ENCODE peak calls at places on chromosomes 1 and 21, in eight cellular contexts. O is transverse colon, W is tibial nerve, C is endothelial cell of umbilical vein, L is uterus, Q is IMR-90, M is sigmoid colon, R is suprapubic skin. G is an unnamed sample.

GRCh38 chr1:109048335-109048734 is 6.4 kb upstream of the WDR47 start:
- DNase-seq in W (no peak), R (no peak), O (no peak), M (no peak), Q (no peak), L (no peak), C (no peak), G (no peak)

GRCh38 chr1:11920239-11920903 is 5.9 kb downstream of the KIAA2013 start:
- DNase-seq in O (no peak), R (no peak), L (no peak), C (no peak), M (no peak), Q (no peak), W (no peak), G (no peak)

GRCh38 chr1:244450597-244451538 is 841 bp downstream of the ADSS2 start:
- DNase-seq in L (peak), R (peak), M (peak), C (peak), Q (peak), W (peak), O (peak), G (peak)

GRCh38 chr1:22364764-22365163 is 86.9 kb upstream of the ZBTB40 start:
- DNase-seq in L (no peak), O (no peak), M (no peak), W (no peak), Q (no peak), C (no peak), R (no peak), G (no peak)

GRCh38 chr1:3736708-3737107 is 15.5 kb upstream of the CCDC27 start:
- DNase-seq in M (no peak), Q (no peak), C (no peak), R (no peak), O (no peak), W (no peak), L (no peak), G (no peak)

GRCh38 chr1:175000697-175001187 is 995 bp downstream of the CACYBP start:
- DNase-seq in O (no peak), Q (no peak), C (peak), R (no peak), M (no peak), W (no peak), L (no peak), G (no peak)

GRCh38 chr1:17509320-17509719 is 30.2 kb upstream of the ARHGEF10L start:
- DNase-seq in C (no peak), W (no peak), Q (no peak), L (no peak), O (no peak), M (no peak), R (no peak), G (no peak)

GRCh38 chr1:21904475-21904724 is 32.7 kb downstream of the HSPG2 start:
- DNase-seq in Q (no peak), O (peak), M (no peak), W (no peak), R (no peak), C (no peak), L (no peak), G (no peak)

GRCh38 chr1:61055110-61055614 is 27.2 kb upstream of the NFIA start:
- DNase-seq in W (peak), L (no peak), O (no peak), M (peak), Q (peak), R (no peak), C (peak), G (no peak)

GRCh38 chr1:112247036-112247597 is 148.9 kb upstream of the CTTNBP2NL start:
- DNase-seq in M (no peak), Q (no peak), O (no peak), W (no peak), L (no peak), R (no peak), C (no peak), G (no peak)

GRCh38 chr21:21039624-21040023 is 41.4 kb downstream of the NCAM2 start:
- DNase-seq in R (no peak), L (no peak), W (no peak), M (no peak), Q (no peak), O (no peak), C (no peak), G (no peak)

GRCh38 chr1:220170836-220171526 is 77.0 kb downstream of the IARS2 start:
- DNase-seq in M (no peak), R (no peak), W (no peak), L (no peak), C (no peak), O (no peak), Q (peak), G (no peak)

GRCh38 chr1:39269791-39270342 is 65.4 kb downstream of the MACF1 start:
- DNase-seq in W (peak), C (no peak), M (peak), O (peak), Q (peak), L (peak), R (no peak), G (no peak)

GRCh38 chr1:8681911-8682310 is 135.5 kb downstream of the RERE start:
- DNase-seq in C (no peak), M (no peak), O (no peak), Q (no peak), L (no peak), W (no peak), R (no peak), G (no peak)

GRCh38 chr1:115505157-115505571 is 136.6 kb upstream of the VANGL1 start:
- DNase-seq in W (no peak), L (no peak), M (no peak), C (no peak), O (no peak), R (no peak), Q (peak), G (no peak)

GRCh38 chr1:58975888-58976287 is 192.0 kb upstream of the JUN start:
- DNase-seq in W (no peak), R (no peak), Q (peak), L (no peak), C (no peak), O (no peak), M (no peak), G (no peak)

GRCh38 chr1:50441183-50441582 is 17.9 kb upstream of the DMRTA2 start:
- DNase-seq in C (no peak), R (no peak), W (no peak), M (no peak), Q (no peak), L (no peak), O (no peak), G (no peak)

GRCh38 chr1:169484683-169485426 is 889 bp downstream of the SLC19A2 start:
- DNase-seq in R (peak), C (peak), O (peak), Q (peak), M (peak), L (peak), W (peak), G (peak)

GRCh38 chr1:1220197-1220596 is 6.2 kb upstream of the TNFRSF4 start:
- DNase-seq in M (no peak), L (no peak), O (no peak), R (no peak), Q (no peak), C (no peak), W (no peak), G (no peak)

GRCh38 chr21:40146201-40146890 is 279.1 kb downstream of the PCP4 start:
- DNase-seq in C (no peak), O (no peak), M (no peak), L (no peak), R (no peak), W (no peak), Q (no peak), G (no peak)

GRCh38 chr1:51622455-51622913 is 5.6 kb downstream of the OSBPL9 start:
- DNase-seq in M (peak), W (peak), L (peak), O (peak), C (peak), Q (peak), R (peak), G (peak)

GRCh38 chr1:44707959-44708831 is 22.8 kb downstream of the RNU5D-1 start:
- DNase-seq in M (no peak), W (peak), O (no peak), L (peak), R (no peak), Q (peak), C (peak), G (peak)

GRCh38 chr1:3306583-3307285 is 147.7 kb upstream of the ARHGEF16 start:
- DNase-seq in R (no peak), W (no peak), M (no peak), O (no peak), Q (peak), L (no peak), C (no peak), G (no peak)

GRCh38 chr21:45830720-45831366 is 150.7 kb upstream of the COL6A1 start:
- DNase-seq in C (no peak), R (no peak), W (no peak), O (no peak), M (no peak), L (peak), Q (no peak), G (peak)

GRCh38 chr21:43916691-43917514 is 51.9 kb downstream of the AGPAT3 start:
- DNase-seq in M (peak), W (no peak), L (no peak), Q (peak), R (peak), C (no peak), O (no peak), G (no peak)

GRCh38 chr1:203593723-203594122 is 32.9 kb upstream of the ATP2B4 start:
- DNase-seq in W (no peak), M (peak), R (no peak), L (no peak), C (no peak), Q (peak), O (peak), G (no peak)

GRCh38 chr1:227785094-227785811 is 30.2 kb upstream of the PRSS38 start:
- DNase-seq in Q (no peak), R (no peak), L (no peak), O (no peak), C (no peak), W (no peak), M (no peak), G (peak)

GRCh38 chr21:41677671-41678015 is 89.2 kb downstream of the RIPK4 start:
- DNase-seq in Q (no peak), L (no peak), C (no peak), W (no peak), M (no peak), O (no peak), R (no peak), G (no peak)

GRCh38 chr1:222702210-222702609 is 10.1 kb downstream of the AIDA start:
- DNase-seq in O (no peak), R (no peak), L (no peak), M (no peak), W (no peak), Q (no peak), C (no peak), G (no peak)

GRCh38 chr1:184002071-184002470 is 35.5 kb downstream of the COLGALT2 start:
- DNase-seq in O (no peak), R (no peak), Q (peak), W (no peak), C (peak), L (no peak), M (no peak), G (no peak)

GRCh38 chr1:224061436-224061835 is 52.5 kb upstream of the FBXO28 start:
- DNase-seq in Q (no peak), W (no peak), O (no peak), L (no peak), C (no peak), R (no peak), M (no peak), G (no peak)

GRCh38 chr1:201312298-201312697 is 29.0 kb downstream of the PKP1 start:
- DNase-seq in M (no peak), L (no peak), C (no peak), O (no peak), W (no peak), R (no peak), Q (no peak), G (no peak)

GRCh38 chr21:35252831-35253230 is 203.7 kb upstream of the RUNX1 start:
- DNase-seq in O (no peak), L (no peak), R (no peak), Q (peak), W (no peak), M (no peak), C (no peak), G (no peak)

GRCh38 chr1:38497921-38498320 is 361.7 kb downstream of the RRAGC start:
- DNase-seq in O (no peak), C (no peak), L (no peak), Q (no peak), M (no peak), W (no peak), R (no peak), G (no peak)

GRCh38 chr21:43274946-43275310 is 106.1 kb downstream of the CRYAA start:
- DNase-seq in W (no peak), M (no peak), O (no peak), Q (no peak), C (no peak), R (no peak), L (no peak), G (no peak)

GRCh38 chr1:5947071-5947821 is 45.0 kb downstream of the NPHP4 start:
- DNase-seq in C (no peak), L (no peak), Q (no peak), M (no peak), R (peak), W (no peak), O (no peak), G (no peak)

GRCh38 chr1:220028496-220028895 is 17.8 kb downstream of the EPRS1 start:
- DNase-seq in R (no peak), O (no peak), W (no peak), Q (no peak), C (no peak), M (no peak), L (no peak), G (no peak)

GRCh38 chr21:22164912-22165311 is 1166.7 kb downstream of the NCAM2 start:
- DNase-seq in M (no peak), C (no peak), O (no peak), W (no peak), L (no peak), Q (no peak), R (no peak), G (no peak)

GRCh38 chr1:15749399-15750291 is 7.3 kb downstream of the TMEM82 start:
- DNase-seq in M (no peak), L (peak), R (peak), Q (no peak), O (no peak), W (no peak), C (peak), G (no peak)

GRCh38 chr1:15744122-15744679 is 1.9 kb downstream of the TMEM82 start:
- DNase-seq in R (no peak), C (no peak), L (peak), O (no peak), M (no peak), Q (no peak), W (no peak), G (no peak)

GRCh38 chr1:15748264-15748663 is 6.0 kb downstream of the TMEM82 start:
- DNase-seq in R (no peak), L (no peak), W (no peak), M (no peak), C (no peak), O (no peak), Q (no peak), G (no peak)

GRCh38 chr1:15748690-15749398 is 6.5 kb downstream of the TMEM82 start:
- DNase-seq in L (peak), Q (no peak), W (no peak), C (peak), M (no peak), R (no peak), O (no peak), G (no peak)

DNA sequence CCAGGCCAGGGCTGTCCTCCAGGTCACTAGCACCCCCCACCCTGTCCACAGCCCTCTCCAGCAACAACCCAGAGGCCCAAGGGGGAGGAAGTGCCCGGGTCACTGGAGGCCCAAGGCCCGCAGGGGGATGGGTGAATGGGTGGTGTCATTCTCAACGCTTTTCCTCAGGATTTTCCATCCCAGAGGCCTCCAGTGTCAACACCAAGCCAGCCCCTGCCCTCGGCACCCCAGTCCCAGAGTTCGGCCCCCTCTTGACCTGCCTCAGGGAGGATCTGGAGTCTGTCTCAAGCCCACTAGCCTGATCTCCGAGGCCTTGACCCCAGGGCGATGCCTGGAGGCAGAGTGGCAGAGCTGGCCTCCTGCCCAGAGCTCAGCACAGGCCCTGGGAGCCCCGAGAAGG is 5.1 kb downstream of the TMEM82 start:
- DNase-seq in C (no peak), O (no peak), L (peak), Q (no peak), W (no peak), M (no peak), R (no peak), G (no peak)
- TF ChIP-seq POLR2A in C (no peak), O (no peak), L (no peak), Q (no peak), W (no peak), M (no peak), R (no peak), G (no peak)

GRCh38 chr1:156104861-156105546 is 9.5 kb upstream of the LMNA start:
- DNase-seq in R (peak), Q (peak), M (peak), L (peak), W (peak), C (peak), O (no peak), G (no peak)
- H3K4me3 ChIP-seq in R (peak), Q (no peak), M (no peak), L (peak), W (no peak), C (no peak), O (no peak), G (no peak)

GRCh38 chr1:228837817-228838716 is 102.8 kb downstream of the RHOU start:
- DNase-seq in M (peak), L (peak), O (peak), R (no peak), W (peak), C (peak), Q (peak), G (no peak)
- TF ChIP-seq POLR2A in M (no peak), L (no peak), O (peak), R (no peak), W (no peak), C (no peak), Q (no peak), G (no peak)

DNA sequence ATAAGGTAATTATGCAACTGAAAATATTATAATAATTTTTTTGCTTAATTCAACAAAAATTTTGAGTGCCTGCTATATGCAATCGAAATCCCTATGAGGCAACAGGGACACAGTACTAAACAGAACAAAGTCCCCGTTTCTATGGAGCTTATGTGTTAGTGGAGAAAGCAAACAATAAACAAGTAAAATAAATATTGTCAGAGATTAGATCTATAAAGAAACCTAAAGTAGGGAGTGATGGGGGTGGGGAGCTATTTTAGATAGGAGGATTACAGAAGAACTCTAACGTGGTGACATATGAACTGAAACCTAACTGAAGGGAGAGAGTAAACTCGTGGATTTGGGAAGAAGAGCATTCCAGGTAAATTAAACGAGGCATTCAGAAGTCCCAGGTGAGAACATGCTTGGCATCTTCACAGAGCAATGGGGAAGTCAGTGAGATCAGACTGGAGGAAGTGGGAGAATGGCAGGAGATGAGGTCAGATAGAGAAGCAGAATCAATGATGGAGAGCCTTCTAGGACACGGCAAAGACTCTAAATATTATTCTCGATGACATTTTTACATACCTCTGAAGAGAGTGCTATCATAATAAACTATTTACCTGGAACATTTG is 154.5 kb downstream of the DENND1B start:
- DNase-seq in Q (no peak), C (no peak), R (no peak), L (no peak), M (no peak), W (no peak), O (no peak), G (no peak)
- H3K4me3 ChIP-seq in Q (no peak), C (no peak), R (no peak), L (no peak), M (no peak), W (no peak), O (no peak), G (no peak)

GRCh38 chr1:153630384-153630783 is 2.1 kb downstream of the S100A1 start:
- DNase-seq in O (no peak), C (no peak), R (no peak), Q (no peak), M (no peak), L (no peak), W (no peak), G (no peak)

GRCh38 chr1:153628638-153629342 is 556 bp downstream of the S100A1 start:
- DNase-seq in Q (no peak), O (no peak), R (peak), M (no peak), W (no peak), C (no peak), L (no peak), G (no peak)

GRCh38 chr1:153631047-153632022 is 2.5 kb upstream of the CHTOP start:
- DNase-seq in W (no peak), O (no peak), Q (no peak), R (no peak), C (no peak), M (no peak), L (no peak), G (no peak)

GRCh38 chr1:153629343-153629665 is 1.1 kb downstream of the S100A1 start:
- DNase-seq in L (no peak), R (peak), O (no peak), C (no peak), W (no peak), M (no peak), Q (no peak), G (no peak)

DNA sequence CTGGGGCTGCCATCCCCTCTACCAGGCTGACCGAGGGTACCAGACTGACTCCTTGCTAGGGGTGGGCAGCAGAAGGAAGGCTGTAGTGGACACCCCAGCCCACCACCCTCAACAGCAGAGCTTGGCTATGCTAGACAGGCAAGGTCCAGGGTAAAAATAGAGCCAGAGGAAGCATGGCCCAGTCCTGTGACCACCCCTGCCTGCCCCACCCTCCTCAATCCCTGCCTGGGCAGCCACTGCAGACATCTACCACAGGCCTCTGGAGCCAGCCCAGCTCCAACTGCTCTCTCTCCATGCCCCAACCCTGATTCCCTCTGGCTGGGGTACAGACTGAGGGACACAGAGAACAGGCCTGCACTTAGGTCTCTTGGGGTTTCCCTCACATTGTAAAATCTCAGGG is 1.7 kb downstream of the S100A1 start:
- DNase-seq in O (no peak), M (no peak), W (no peak), R (no peak), Q (no peak), L (no peak), C (no peak), G (no peak)
- TF ChIP-seq POLR2A in O (no peak), M (no peak), W (no peak), R (no peak), Q (no peak), L (no peak), C (no peak), G (no peak)